ENCODE peak calls at places on chromosomes 6 and 20, in five cellular contexts. R, Z, T, C and J are unnamed samples.

GRCh38 chr20:53152228-53152627 is 180.1 kb downstream of the TSHZ2 start:
- DNase-seq in Z (no peak), R (no peak), C (no peak), T (no peak), J (no peak)

GRCh38 chr6:98487612-98488011 is 346.8 kb upstream of the POU3F2 start:
- DNase-seq in C (no peak), Z (peak), T (no peak), R (no peak), J (no peak)

GRCh38 chr6:52849137-52849536 is 8.5 kb upstream of the GSTA5 start:
- DNase-seq in T (no peak), C (no peak), R (no peak), Z (no peak), J (no peak)

GRCh38 chr6:33914519-33915120 is 110.8 kb upstream of the MLN start:
- DNase-seq in T (no peak), R (no peak), C (no peak), Z (no peak), J (no peak)

GRCh38 chr6:130829333-130829910 is 2.2 kb downstream of the SMLR1 start:
- DNase-seq in C (no peak), T (no peak), Z (no peak), R (no peak), J (no peak)

GRCh38 chr6:53287336-53288225 is 61.2 kb downstream of the ELOVL5 start:
- DNase-seq in T (no peak), R (no peak), Z (no peak), C (peak), J (peak)

GRCh38 chr20:9699181-9699580 is 139.7 kb downstream of the PAK5 start:
- DNase-seq in T (no peak), R (no peak), Z (peak), C (no peak), J (no peak)

GRCh38 chr6:158764941-158765340 is 54.2 kb downstream of the EZR start:
- DNase-seq in R (no peak), C (no peak), T (no peak), Z (no peak), J (no peak)

GRCh38 chr6:70758883-70759282 is 91.2 kb downstream of the SMAP1 start:
- DNase-seq in C (no peak), R (no peak), Z (peak), T (no peak), J (no peak)

GRCh38 chr6:158869010-158869603 is 49.9 kb upstream of the EZR start:
- DNase-seq in Z (peak), C (peak), T (peak), R (peak), J (no peak)

GRCh38 chr6:48744948-48745347 is 634.0 kb upstream of the PTCHD4 start:
- DNase-seq in Z (no peak), R (peak), T (no peak), C (no peak), J (no peak)

GRCh38 chr6:154302111-154302752 is 54.4 kb downstream of the IPCEF1 start:
- DNase-seq in Z (no peak), T (no peak), R (peak), C (no peak), J (no peak)

GRCh38 chr6:37491161-37491829 is 8.4 kb downstream of the CCDC167 start:
- DNase-seq in Z (no peak), T (no peak), R (no peak), C (no peak), J (no peak)

GRCh38 chr6:53044071-53044470 is 21.1 kb upstream of the FBXO9 start:
- DNase-seq in C (no peak), T (no peak), R (peak), Z (peak), J (no peak)

GRCh38 chr6:139152088-139152891 is 17.4 kb downstream of the HECA start:
- DNase-seq in C (no peak), Z (no peak), R (peak), T (no peak), J (no peak)

GRCh38 chr6:42507901-42508300 is 55.9 kb upstream of the UBR2 start:
- DNase-seq in Z (no peak), T (no peak), C (no peak), R (no peak), J (no peak)

GRCh38 chr20:18031050-18031449 is 26.7 kb downstream of the OVOL2 start:
- DNase-seq in R (no peak), Z (peak), T (no peak), C (no peak), J (no peak)
- H3K27ac ChIP-seq in R (no peak), Z (no peak), T (no peak), C (no peak), J (no peak)

GRCh38 chr20:41027872-41028358 is 707 bp upstream of the TOP1 start:
- DNase-seq in T (no peak), C (no peak), R (no peak), Z (no peak), J (no peak)
- H3K27ac ChIP-seq in T (no peak), C (no peak), R (peak), Z (peak), J (peak)

GRCh38 chr6:6881438-6882267 is 226.1 kb upstream of the RREB1 start:
- DNase-seq in T (no peak), R (no peak), Z (peak), C (no peak), J (no peak)
- H3K27ac ChIP-seq in T (no peak), R (no peak), Z (no peak), C (no peak), J (no peak)

GRCh38 chr20:6395695-6396094 is 272.9 kb upstream of the FERMT1 start:
- DNase-seq in Z (no peak), C (no peak), R (peak), T (no peak), J (no peak)
- H3K27ac ChIP-seq in Z (no peak), C (no peak), R (no peak), T (no peak), J (no peak)

GRCh38 chr6:12483712-12484111 is 193.6 kb downstream of the EDN1 start:
- DNase-seq in R (peak), Z (no peak), T (no peak), C (no peak), J (no peak)
- H3K27ac ChIP-seq in R (peak), Z (no peak), T (no peak), C (no peak), J (no peak)

DNA sequence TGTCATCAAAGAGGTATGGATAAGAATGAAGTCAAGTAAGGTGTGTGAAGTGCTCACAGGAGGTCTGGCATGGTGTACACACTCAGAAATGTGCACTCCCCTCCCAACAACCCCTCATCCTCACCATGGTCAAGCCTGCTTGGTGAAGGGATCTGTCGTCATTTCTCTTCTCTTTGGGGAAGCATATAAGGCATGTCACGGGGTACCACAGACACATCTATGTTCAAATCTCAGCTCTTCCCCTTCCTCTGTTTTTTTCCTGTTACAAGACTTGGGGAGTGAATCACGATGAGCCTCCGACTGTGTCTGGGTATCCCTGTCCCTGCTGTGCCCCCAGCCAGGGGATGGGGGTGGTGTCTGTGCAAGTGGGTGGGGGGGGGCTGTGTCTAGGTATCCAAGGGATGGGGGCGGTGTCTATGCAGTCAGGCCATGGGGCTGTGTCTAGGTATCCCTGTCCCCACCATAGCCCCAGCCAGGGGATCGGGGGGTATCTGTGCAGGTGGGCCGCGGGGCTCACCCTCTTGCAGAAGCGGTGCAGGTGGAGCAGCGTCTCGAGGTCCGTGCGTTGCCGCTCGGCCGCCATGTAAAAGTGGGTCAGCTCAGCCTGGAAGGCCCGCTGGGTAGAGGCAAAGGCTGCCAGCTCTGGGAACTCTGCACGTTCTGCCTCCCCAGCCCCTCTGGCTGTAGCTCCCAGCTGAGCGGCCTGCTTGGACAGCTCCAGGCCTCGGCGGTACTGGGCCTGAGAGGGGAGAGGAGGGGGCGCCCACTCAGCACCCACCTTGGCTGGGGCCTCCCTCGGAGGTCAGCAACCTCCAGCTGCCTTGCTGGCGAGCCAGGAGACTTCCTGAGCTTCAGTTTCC is 43.6 kb downstream of the KIAA1755 start:
- DNase-seq in R (no peak), C (no peak), Z (no peak), T (no peak), J (no peak)
- H3K27ac ChIP-seq in R (peak), C (no peak), Z (no peak), T (no peak), J (no peak)

GRCh38 chr6:45115696-45116095 is 212.4 kb upstream of the RUNX2 start:
- DNase-seq in T (no peak), Z (no peak), C (no peak), R (peak), J (no peak)

GRCh38 chr6:45118684-45119230 is 209.4 kb upstream of the RUNX2 start:
- DNase-seq in Z (no peak), R (no peak), T (no peak), C (no peak), J (no peak)

GRCh38 chr6:45112711-45113110 is 215.4 kb upstream of the RUNX2 start:
- DNase-seq in T (no peak), C (no peak), Z (no peak), R (peak), J (no peak)

GRCh38 chr6:45116714-45117410 is 211.3 kb upstream of the RUNX2 start:
- DNase-seq in T (no peak), R (peak), C (no peak), Z (no peak), J (no peak)
- H3K27ac ChIP-seq in T (no peak), R (peak), C (no peak), Z (no peak), J (no peak)

DNA sequence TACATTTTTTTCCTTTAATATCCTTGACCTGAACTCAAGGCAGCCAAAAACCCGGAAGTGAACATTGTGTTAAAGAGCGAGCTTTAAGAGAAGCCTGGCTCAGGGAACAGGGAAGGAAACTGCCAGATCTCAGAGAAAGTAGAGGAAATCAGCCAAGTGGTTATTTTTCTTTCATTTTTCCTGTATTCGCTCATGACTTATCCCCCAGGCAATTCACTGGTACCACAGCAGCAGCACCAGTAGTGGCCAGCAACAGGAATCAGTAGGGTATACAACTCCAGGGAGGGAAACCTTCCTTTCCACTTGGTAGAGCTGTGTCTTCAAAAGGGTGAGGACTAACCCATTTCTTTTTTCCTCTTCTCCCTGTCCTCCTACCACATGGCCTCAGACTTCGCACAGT is 89.6 kb upstream of the HMGCLL1 start:
- DNase-seq in Z (peak), R (peak), C (no peak), T (no peak), J (no peak)
- H3K27ac ChIP-seq in Z (no peak), R (no peak), C (no peak), T (no peak), J (no peak)

GRCh38 chr20:50187403-50188051 is 3.1 kb upstream of the CEBPB start:
- DNase-seq in R (peak), T (no peak), Z (peak), C (no peak), J (no peak)
- H3K27ac ChIP-seq in R (peak), T (peak), Z (no peak), C (no peak), J (no peak)

GRCh38 chr20:64038579-64039292 is 2.8 kb downstream of the C20orf204 start:
- DNase-seq in Z (peak), R (peak), C (peak), T (no peak), J (no peak)

GRCh38 chr20:64038252-64038578 is 2.2 kb downstream of the C20orf204 start:
- DNase-seq in T (no peak), C (no peak), R (no peak), Z (no peak), J (no peak)

GRCh38 chr20:64040231-64041039 is 4.5 kb downstream of the C20orf204 start:
- DNase-seq in R (no peak), T (no peak), C (no peak), Z (no peak), J (no peak)

GRCh38 chr20:64041040-64041780 is 5.2 kb downstream of the C20orf204 start:
- DNase-seq in T (no peak), Z (no peak), C (no peak), R (no peak), J (no peak)

GRCh38 chr20:64039293-64040160 is 3.5 kb downstream of the C20orf204 start:
- DNase-seq in Z (no peak), T (no peak), C (no peak), R (no peak), J (no peak)
- H3K27ac ChIP-seq in Z (no peak), T (no peak), C (no peak), R (no peak), J (no peak)